ENCODE peak calls at places on chromosomes 7 and 10, in seven cellular contexts. C is HepG2, S is GM12878, U is GM12892, Q is H1, D is SK-N-SH, F is K562. M is an unnamed sample.

GRCh38 chr7:82527831-82528230 is 84.3 kb upstream of the CACNA2D1 start:
- DNase-seq in C (no peak), S (no peak), U (no peak), Q (no peak), D (no peak), F (no peak), M (no peak)

GRCh38 chr10:97319671-97320479 is 804 bp downstream of the FRAT1 start:
- DNase-seq in C (peak; percentile 54), S (no peak), U (no peak), Q (peak; percentile 82), D (peak; percentile 84), F (no peak), M (no peak)

GRCh38 chr10:128210215-128211063 is 84.2 kb upstream of the MKI67 start:
- DNase-seq in C (peak; percentile 34), S (no peak), U (peak; percentile 61), Q (peak; percentile 88), D (peak; percentile 87), F (peak; percentile 53), M (peak; percentile 67)

GRCh38 chr10:71205468-71205867 is 6.9 kb upstream of the UNC5B start:
- DNase-seq in C (no peak), S (no peak), U (no peak), Q (no peak), D (no peak), F (no peak), M (no peak)

GRCh38 chr10:90779573-90779972 is 78.3 kb downstream of the HTR7 start:
- DNase-seq in C (peak; percentile 13), S (no peak), U (no peak), Q (no peak), D (no peak), F (peak; percentile 16), M (no peak)

GRCh38 chr7:155009570-155010157 is 6.7 kb upstream of the PAXIP1 start:
- DNase-seq in C (peak; percentile 18), S (no peak), U (no peak), Q (no peak), D (peak; percentile 37), F (peak; percentile 58), M (no peak)

GRCh38 chr7:158824028-158824427 is 5.3 kb downstream of the ESYT2 start:
- DNase-seq in C (no peak), S (peak; percentile 61), U (no peak), Q (no peak), D (no peak), F (peak; percentile 42), M (peak; percentile 42)

GRCh38 chr10:20863008-20863407 is 34.1 kb downstream of the NEBL start:
- DNase-seq in C (no peak), S (no peak), U (no peak), Q (no peak), D (no peak), F (no peak), M (no peak)

GRCh38 chr10:71092812-71093391 is 119.5 kb upstream of the UNC5B start:
- DNase-seq in C (no peak), S (no peak), U (no peak), Q (peak; percentile 41), D (no peak), F (no peak), M (no peak)

GRCh38 chr7:513521-514166 is 6.0 kb downstream of the PDGFA start:
- DNase-seq in C (no peak), S (no peak), U (no peak), Q (no peak), D (no peak), F (no peak), M (no peak)

GRCh38 chr10:14625210-14625621 is 149.5 kb downstream of the FAM107B start:
- DNase-seq in C (no peak), S (no peak), U (no peak), Q (no peak), D (peak; percentile 39), F (no peak), M (no peak)

GRCh38 chr7:108385834-108386422 is 70.3 kb downstream of the NRCAM start:
- DNase-seq in C (no peak), S (no peak), U (no peak), Q (no peak), D (no peak), F (no peak), M (no peak)

GRCh38 chr10:125868372-125868975 is 12.6 kb downstream of the DHX32 start:
- DNase-seq in C (peak; percentile 48), S (no peak), U (no peak), Q (no peak), D (peak; percentile 32), F (peak; percentile 51), M (peak; percentile 15)

GRCh38 chr10:61197022-61197421 is 253.0 kb upstream of the RHOBTB1 start:
- DNase-seq in C (no peak), S (no peak), U (no peak), Q (no peak), D (no peak), F (no peak), M (no peak)

GRCh38 chr10:129929343-129930297 is 34.5 kb downstream of the EBF3 start:
- DNase-seq in C (no peak), S (no peak), U (no peak), Q (no peak), D (no peak), F (no peak), M (no peak)

GRCh38 chr7:41582116-41582515 is 120.8 kb downstream of the INHBA start:
- DNase-seq in C (no peak), S (no peak), U (no peak), Q (no peak), D (no peak), F (no peak), M (no peak)

GRCh38 chr7:22090512-22090911 is 144.8 kb upstream of the CDCA7L start:
- DNase-seq in C (no peak), S (no peak), U (no peak), Q (no peak), D (no peak), F (no peak), M (no peak)

GRCh38 chr7:111014074-111014473 is 76.9 kb upstream of the LRRN3 start:
- DNase-seq in C (no peak), S (no peak), U (no peak), Q (no peak), D (no peak), F (no peak), M (no peak)

GRCh38 chr10:71857934-71858890 is 7.2 kb upstream of the PSAP start:
- DNase-seq in C (no peak), S (no peak), U (no peak), Q (no peak), D (no peak), F (no peak), M (no peak)

GRCh38 chr10:87818505-87819273 is 663 bp upstream of the ATAD1 start:
- DNase-seq in C (no peak), S (peak; percentile 63), U (peak; percentile 19), Q (no peak), D (peak; percentile 51), F (peak; percentile 51), M (no peak)

GRCh38 chr7:158858592-158859503 is 2.5 kb downstream of the DYNC2I1 start:
- DNase-seq in C (no peak), S (no peak), U (no peak), Q (peak; percentile 54), D (no peak), F (peak; percentile 90), M (no peak)

GRCh38 chr10:102615361-102615760 is 28.9 kb upstream of the TRIM8 start:
- DNase-seq in C (no peak), S (no peak), U (no peak), Q (peak; percentile 86), D (peak; percentile 70), F (peak; percentile 65), M (peak; percentile 48)

GRCh38 chr10:21696302-21696701 is 162.3 kb downstream of the MLLT10 start:
- DNase-seq in C (no peak), S (no peak), U (no peak), Q (no peak), D (no peak), F (no peak), M (no peak)

GRCh38 chr7:15687645-15688025 is 1.2 kb upstream of the MEOX2 start:
- DNase-seq in C (no peak), S (no peak), U (no peak), Q (peak; percentile 51), D (peak; percentile 19), F (no peak), M (no peak)
- TF ChIP-seq TAF1 in C (no peak), S (no peak), U (no peak), Q (no peak), D (no peak), F (no peak), M (no peak)

GRCh38 chr7:55132890-55133551 is 114.2 kb downstream of the EGFR start:
- DNase-seq in C (peak; percentile 75), S (no peak), U (no peak), Q (no peak), D (no peak), F (peak; percentile 17), M (no peak)
- TF ChIP-seq POLR2AphosphoS5 in C (no peak), S (no peak), U (no peak), Q (no peak), D (peak; percentile 96), F (no peak), M (no peak)

GRCh38 chr7:31051598-31052503 is at the start of gene ADCYAP1R1:
- DNase-seq in C (no peak), S (no peak), U (no peak), Q (peak; percentile 77), D (peak; percentile 99), F (no peak), M (peak; percentile 29)
- TF ChIP-seq TAF1 in C (no peak), S (no peak), U (no peak), Q (peak; percentile 13), D (no peak), F (no peak), M (no peak)

DNA sequence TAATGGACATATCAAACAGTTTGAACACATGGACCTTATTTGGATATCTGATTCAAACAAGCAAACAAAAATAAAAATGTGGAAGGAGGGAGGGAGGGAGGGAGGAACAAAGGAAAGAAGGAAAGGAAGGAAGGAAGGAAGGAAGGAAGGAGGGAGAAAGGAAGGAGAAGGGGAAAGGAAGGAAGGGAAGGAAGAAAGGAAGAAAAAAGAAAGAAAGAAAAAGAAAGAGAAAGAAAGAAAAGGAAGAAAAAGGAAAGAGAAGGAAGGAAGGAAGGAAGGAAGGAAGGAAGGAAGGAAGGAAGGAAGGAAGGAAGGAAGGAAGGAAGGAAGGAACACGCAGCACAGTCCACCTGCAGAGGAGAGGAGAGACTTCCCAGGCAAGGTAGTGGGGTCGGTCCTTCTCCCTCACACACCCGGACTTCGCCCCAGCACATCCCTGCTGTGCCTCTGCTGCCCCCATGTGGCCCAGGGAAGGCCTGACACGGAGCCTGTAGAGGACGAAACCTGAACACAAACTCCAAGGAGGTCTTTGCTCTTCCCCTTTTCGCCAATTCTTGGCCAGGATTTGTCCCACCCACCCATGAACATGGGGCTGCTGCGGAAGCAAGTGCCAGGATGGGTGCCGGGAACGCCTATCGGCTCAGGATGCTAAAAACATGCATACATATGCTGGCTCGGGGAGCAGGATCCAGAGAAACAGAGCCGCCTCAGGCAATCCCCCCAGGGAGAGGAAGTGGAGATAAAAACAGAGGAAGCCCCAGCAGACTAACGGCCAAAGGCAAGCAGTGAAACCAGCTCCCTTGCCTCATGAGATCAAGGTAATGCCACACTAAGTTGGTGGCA is 52.3 kb upstream of the DGKI start:
- DNase-seq in C (peak; percentile 58), S (peak; percentile 48), U (peak; percentile 49), Q (peak; percentile 95), D (peak; percentile 89), F (peak; percentile 91), M (peak; percentile 40)
- TF ChIP-seq POLR2AphosphoS5 in C (no peak), S (no peak), U (no peak), Q (no peak), D (no peak), F (peak; percentile 11), M (no peak)

GRCh38 chr10:79084972-79085597 is 16.3 kb downstream of the ZMIZ1 start:
- DNase-seq in C (no peak), S (no peak), U (no peak), Q (no peak), D (no peak), F (no peak), M (no peak)
- TF ChIP-seq TAF1 in C (no peak), S (no peak), U (no peak), Q (no peak), D (no peak), F (no peak), M (no peak)

M was measured in GM12891.